ENCODE peak calls at places on chromosomes 5 and 9, in ten cellular contexts. V is A673; P is effector memory CD4-positive, alpha-beta T cell; Q is breast epithelium; M is CD4-positive, CD25-positive, alpha-beta regulatory T cell; C is lower lobe of right lung; O is right cardiac atrium; D is tibial nerve; U is aorta; S is pancreas. F is an unnamed sample.

GRCh38 chr9:133066181-133066983 is 4.6 kb downstream of the CEL start:
- DNase-seq in V (no peak), Q (no peak), C (peak; percentile 24), U (peak; percentile 68), M (no peak), O (no peak), S (peak; percentile 72), D (no peak), P (no peak), F (no peak)

GRCh38 chr9:103713631-103714030 is 380.5 kb upstream of the SMC2 start:
- DNase-seq in Q (no peak), U (no peak), C (no peak), P (no peak), S (no peak), M (no peak), O (no peak), D (no peak), V (no peak), F (no peak)

GRCh38 chr5:85441853-85442252 is 1057.2 kb upstream of the EDIL3 start:
- DNase-seq in P (no peak), S (no peak), M (no peak), C (no peak), Q (no peak), D (no peak), U (no peak), V (no peak), O (no peak), F (no peak)

GRCh38 chr9:259405-260404 is 45.0 kb downstream of the DOCK8 start:
- DNase-seq in M (no peak), O (no peak), P (no peak), Q (no peak), D (no peak), U (no peak), S (no peak), V (no peak), C (no peak), F (no peak)

GRCh38 chr9:97853844-97854695 is 1.0 kb downstream of the FOXE1 start:
- DNase-seq in C (peak; percentile 55), O (peak; percentile 36), D (no peak), S (no peak), P (no peak), Q (no peak), M (peak; percentile 81), U (no peak), V (peak; percentile 65), F (peak; percentile 71)

GRCh38 chr9:26129216-26129615 is 451.0 kb upstream of the TUSC1 start:
- DNase-seq in U (no peak), S (no peak), D (no peak), P (no peak), C (no peak), M (no peak), Q (no peak), O (no peak), V (peak; percentile 0), F (no peak)

GRCh38 chr5:131264453-131265200 is 774 bp downstream of the CDC42SE2 start:
- DNase-seq in D (no peak), S (peak; percentile 38), P (no peak), V (peak; percentile 62), U (peak; percentile 78), C (peak; percentile 63), O (peak; percentile 70), Q (no peak), M (peak; percentile 77), F (no peak)

GRCh38 chr9:73548201-73548600 is 396.5 kb downstream of the ANXA1 start:
- DNase-seq in Q (no peak), D (no peak), M (no peak), O (no peak), V (no peak), S (no peak), C (no peak), P (no peak), U (no peak), F (no peak)

GRCh38 chr5:10366310-10367297 is 13.1 kb downstream of the MARCHF6 start:
- DNase-seq in C (no peak), U (no peak), O (no peak), V (peak; percentile 52), D (no peak), M (no peak), Q (no peak), S (peak; percentile 48), P (no peak), F (no peak)

GRCh38 chr9:132036521-132036920 is 43.1 kb downstream of the MED27 start:
- DNase-seq in M (no peak), O (no peak), C (no peak), S (no peak), V (no peak), P (no peak), Q (no peak), D (no peak), U (no peak), F (no peak)

GRCh38 chr5:64632251-64632650 is 58.1 kb upstream of the SHISAL2B start:
- DNase-seq in O (no peak), Q (no peak), S (no peak), M (no peak), D (no peak), C (peak; percentile 46), U (no peak), P (no peak), V (peak; percentile 55), F (no peak)

DNA sequence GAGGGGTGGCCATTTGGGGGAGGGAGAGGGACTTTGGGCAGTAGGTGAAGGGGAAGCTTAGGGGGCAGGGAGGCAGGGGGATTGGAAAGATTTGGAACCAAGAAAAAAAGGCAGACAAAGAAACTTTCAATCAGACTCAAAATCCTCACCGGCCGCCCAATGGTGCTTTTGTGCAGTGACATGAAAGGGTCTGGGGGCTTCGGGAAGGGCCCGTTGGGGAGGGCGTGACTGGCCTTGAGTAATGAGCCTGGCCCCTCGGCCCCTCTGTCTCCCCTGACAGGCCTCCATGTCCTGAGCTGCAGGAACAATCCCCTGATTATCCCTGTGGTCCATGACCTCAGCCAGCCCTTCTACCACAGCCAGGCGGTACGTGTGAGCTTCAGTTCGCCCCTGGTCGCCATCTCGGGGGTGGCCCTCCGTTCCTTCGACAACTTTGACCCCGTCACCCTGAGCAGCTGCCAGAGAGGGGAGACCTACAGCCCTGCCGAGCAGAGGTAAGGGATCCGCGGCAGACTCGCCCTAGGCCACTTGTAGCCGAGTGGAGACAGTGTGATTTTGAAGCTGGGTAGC is 181.1 kb downstream of the PAPPA start:
- DNase-seq in V (no peak), M (no peak), P (no peak), C (no peak), U (no peak), Q (no peak), O (peak; percentile 37), S (no peak), D (no peak), F (no peak)
- H3K27me3 ChIP-seq in V (no peaks in the 10 kb centered on the region), M (no peaks in the 10 kb centered on the region), P (no peaks in the 10 kb centered on the region), C (no peaks in the 10 kb centered on the region), U (no peaks in the 10 kb centered on the region), Q (no peaks in the 10 kb centered on the region), O (no peaks in the 10 kb centered on the region), S (no peaks in the 10 kb centered on the region), D (no peaks in the 10 kb centered on the region), F (no peaks in the 10 kb centered on the region)

GRCh38 chr9:110950041-110950645 is 88.1 kb downstream of the LPAR1 start:
- DNase-seq in Q (no peak), M (no peak), P (no peak), S (no peak), O (no peak), C (no peak), D (no peak), U (no peak), V (no peak), F (no peak)

GRCh38 chr9:110960288-110960687 is 78.0 kb downstream of the LPAR1 start:
- DNase-seq in C (no peak), S (no peak), D (no peak), O (no peak), M (no peak), U (no peak), Q (no peak), P (no peak), V (no peak), F (no peak)

GRCh38 chr9:110958846-110959245 is 79.4 kb downstream of the LPAR1 start:
- DNase-seq in V (peak; percentile 45), C (no peak), S (no peak), M (no peak), P (no peak), D (no peak), Q (no peak), U (no peak), O (no peak), F (no peak)

GRCh38 chr9:110952018-110952864 is 86.0 kb downstream of the LPAR1 start:
- DNase-seq in U (no peak), P (no peak), D (no peak), O (no peak), C (no peak), Q (no peak), V (no peak), S (no peak), M (no peak), F (no peak)

DNA sequence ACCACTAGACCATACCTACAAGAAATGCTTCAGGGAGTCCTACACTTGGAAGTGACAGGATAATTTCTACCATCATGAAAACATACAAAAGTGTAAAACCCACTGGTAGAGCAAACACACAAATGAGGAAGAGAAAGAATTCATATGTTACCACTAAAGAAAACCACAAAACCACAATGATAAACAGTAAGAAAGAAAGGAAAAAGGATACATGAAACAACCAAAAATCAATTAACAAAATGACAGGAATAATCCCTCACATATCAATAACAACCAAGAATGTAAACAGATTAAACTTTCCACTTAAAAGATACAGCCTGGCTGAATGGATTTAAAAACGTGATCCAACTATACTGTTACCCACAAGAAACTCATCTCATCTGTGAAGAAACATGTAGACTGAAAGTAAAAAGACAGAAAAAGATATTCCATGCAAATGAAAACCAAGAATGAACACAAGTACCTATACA is 83.4 kb downstream of the LPAR1 start:
- DNase-seq in C (no peak), Q (no peak), P (no peak), M (no peak), S (no peak), O (no peak), D (no peak), V (no peak), U (no peak), F (no peak)
- H3K9me3 ChIP-seq in C (peaks cover 21% of the 10 kb centered on the region), Q (no peaks in the 10 kb centered on the region), P (peaks cover 4% of the 10 kb centered on the region), M (no peaks in the 10 kb centered on the region), S (no peaks in the 10 kb centered on the region), O (no peaks in the 10 kb centered on the region), D (no peaks in the 10 kb centered on the region), V (peaks cover 31% of the 10 kb centered on the region), U (no peaks in the 10 kb centered on the region), F (no peaks in the 10 kb centered on the region)

DNA sequence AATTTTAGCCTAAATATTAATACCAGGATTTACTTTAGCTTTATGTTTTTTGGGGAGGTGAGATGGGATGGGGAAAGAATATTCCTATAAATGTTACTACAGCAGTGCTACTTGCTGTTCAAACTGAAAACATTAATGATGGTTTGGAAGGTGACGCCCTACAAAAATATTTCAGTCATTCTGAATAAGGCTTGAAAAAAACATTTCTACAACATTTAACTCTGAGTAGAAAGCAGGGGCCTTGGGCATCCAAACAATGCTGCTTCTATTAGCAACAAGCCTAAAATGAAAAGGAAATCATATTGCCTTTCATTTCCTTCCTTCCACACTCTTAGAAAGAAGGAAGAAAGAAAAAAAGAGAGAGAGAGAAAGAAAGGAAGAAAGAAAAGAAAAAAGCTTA is 16.2 kb upstream of the DAB2 start:
- DNase-seq in P (no peak), V (no peak), Q (no peak), M (no peak), D (no peak), U (no peak), C (no peak), O (no peak), S (no peak), F (no peak)
- H3K4me3 ChIP-seq in P (no peak overlapping the region), V (no peak overlapping the region), Q (no peak overlapping the region), M (no peak overlapping the region), D (no peak overlapping the region), U (no peak overlapping the region), C (no peak overlapping the region), O (no peak overlapping the region), S (no peak overlapping the region), F (no peak overlapping the region)

GRCh38 chr9:131030978-131031641 is 22.1 kb downstream of the LAMC3 start:
- DNase-seq in O (no peak), P (no peak), U (no peak), S (no peak), V (no peak), C (no peak), M (no peak), D (no peak), Q (no peak), F (no peak)
- H3K27me3 ChIP-seq in O (no peaks in the 10 kb centered on the region), P (no peaks in the 10 kb centered on the region), U (no peaks in the 10 kb centered on the region), S (no peaks in the 10 kb centered on the region), V (no peaks in the 10 kb centered on the region), C (peaks cover 4% of the 10 kb centered on the region), M (no peaks in the 10 kb centered on the region), D (no peaks in the 10 kb centered on the region), Q (no peaks in the 10 kb centered on the region), F (peaks cover 74% of the 10 kb centered on the region)